ENCODE peak calls at places on chromosomes 7 and 10, in four cellular contexts. One of them, this sample, is unnamed. For H3K4me1, the result is how much of the 10 kb centered on the place peaks cover.

GRCh38 chr10:34547695-34548094 is 267.4 kb downstream of the PARD3 start:
- DNase-seq in tibial nerve: no peak
- DNase-seq in left lung: no peak
- DNase-seq in PC-9: no peak
- DNase-seq in this sample: no peak

GRCh38 chr10:25176421-25176968 is 1.7 kb downstream of the GPR158 start:
- DNase-seq in tibial nerve: no peak
- DNase-seq in PC-9: no peak
- DNase-seq in left lung: no peak
- DNase-seq in this sample: no peak

GRCh38 chr7:146709628-146710027 is 593.0 kb downstream of the CNTNAP2 start:
- DNase-seq in PC-9: no peak
- DNase-seq in left lung: no peak
- DNase-seq in tibial nerve: no peak
- DNase-seq in this sample: no peak

GRCh38 chr10:1381339-1381738 is 325.2 kb downstream of the WDR37 start:
- DNase-seq in tibial nerve: no peak
- DNase-seq in PC-9: no peak
- DNase-seq in left lung: no peak
- DNase-seq in this sample: peak

GRCh38 chr10:5862360-5862929 is 27.2 kb downstream of the ANKRD16 start:
- DNase-seq in left lung: no peak
- DNase-seq in PC-9: no peak
- DNase-seq in tibial nerve: no peak
- DNase-seq in this sample: no peak

GRCh38 chr7:10672186-10672585 is 301.5 kb upstream of the PHF14 start:
- DNase-seq in left lung: no peak
- DNase-seq in PC-9: no peak
- DNase-seq in tibial nerve: no peak
- DNase-seq in this sample: no peak

GRCh38 chr7:119482209-119482608 is 790.8 kb upstream of the KCND2 start:
- DNase-seq in PC-9: no peak
- DNase-seq in left lung: no peak
- DNase-seq in tibial nerve: no peak
- DNase-seq in this sample: no peak

GRCh38 chr10:86043236-86043635 is 323.4 kb downstream of the GRID1 start:
- DNase-seq in left lung: no peak
- DNase-seq in PC-9: no peak
- DNase-seq in tibial nerve: no peak
- DNase-seq in this sample: no peak

GRCh38 chr7:140672382-140673062 is at the start of gene ADCK2:
- DNase-seq in left lung: peak
- DNase-seq in PC-9: peak
- DNase-seq in tibial nerve: no peak
- DNase-seq in this sample: no peak

GRCh38 chr7:135801877-135802276 is 53.3 kb upstream of the FAM180A start:
- DNase-seq in PC-9: no peak
- DNase-seq in tibial nerve: no peak
- DNase-seq in left lung: no peak
- DNase-seq in this sample: no peak

GRCh38 chr10:42150428-42151061 is 487.8 kb downstream of the ZNF33B start:
- DNase-seq in tibial nerve: no peak
- DNase-seq in PC-9: no peak
- DNase-seq in left lung: no peak
- DNase-seq in this sample: no peak

GRCh38 chr7:47979832-47980181 is 392 bp upstream of the HUS1 start:
- DNase-seq in PC-9: no peak
- DNase-seq in tibial nerve: no peak
- DNase-seq in left lung: no peak
- DNase-seq in this sample: no peak

GRCh38 chr10:117728087-117728486 is 185.5 kb downstream of the EMX2 start:
- DNase-seq in left lung: no peak
- DNase-seq in PC-9: no peak
- DNase-seq in tibial nerve: no peak
- DNase-seq in this sample: no peak

GRCh38 chr10:112201334-112201733 is 17.8 kb upstream of the GPAM start:
- DNase-seq in left lung: no peak
- DNase-seq in PC-9: no peak
- DNase-seq in tibial nerve: no peak
- DNase-seq in this sample: no peak

GRCh38 chr7:81492240-81492639 is 277.6 kb downstream of the HGF start:
- DNase-seq in left lung: no peak
- DNase-seq in PC-9: no peak
- DNase-seq in tibial nerve: no peak
- DNase-seq in this sample: no peak

GRCh38 chr10:119197921-119198320 is 9.4 kb upstream of the GRK5 start:
- DNase-seq in tibial nerve: no peak
- DNase-seq in left lung: no peak
- DNase-seq in PC-9: peak
- DNase-seq in this sample: peak

GRCh38 chr7:153297141-153297540 is 537.6 kb downstream of the ACTR3B start:
- DNase-seq in left lung: no peak
- DNase-seq in tibial nerve: no peak
- DNase-seq in PC-9: peak
- DNase-seq in this sample: no peak

GRCh38 chr10:15237351-15237750 is 68.9 kb upstream of the NMT2 start:
- DNase-seq in left lung: no peak
- DNase-seq in PC-9: peak
- DNase-seq in tibial nerve: no peak
- DNase-seq in this sample: no peak

GRCh38 chr7:156105337-156106106 is 293.3 kb upstream of the SHH start:
- DNase-seq in left lung: no peak
- DNase-seq in PC-9: no peak
- DNase-seq in tibial nerve: no peak
- DNase-seq in this sample: no peak

GRCh38 chr7:73905360-73905759 is 44.4 kb downstream of the TMEM270 start:
- DNase-seq in left lung: peak
- DNase-seq in tibial nerve: no peak
- DNase-seq in PC-9: no peak
- DNase-seq in this sample: no peak

GRCh38 chr10:29026065-29026797 is 262.6 kb upstream of the LYZL1 start:
- DNase-seq in tibial nerve: no peak
- DNase-seq in left lung: no peak
- DNase-seq in PC-9: no peak
- DNase-seq in this sample: no peak

GRCh38 chr7:1225462-1226154 is 7.1 kb upstream of the UNCX start:
- DNase-seq in left lung: no peak
- DNase-seq in PC-9: no peak
- DNase-seq in tibial nerve: no peak
- DNase-seq in this sample: no peak

GRCh38 chr7:150728609-150729008 is 8.6 kb upstream of the GIMAP5 start:
- DNase-seq in PC-9: no peak
- DNase-seq in tibial nerve: no peak
- DNase-seq in left lung: no peak
- DNase-seq in this sample: no peak

GRCh38 chr7:5361446-5362155 is 62.0 kb downstream of the TNRC18 start:
- DNase-seq in tibial nerve: no peak
- DNase-seq in PC-9: no peak
- DNase-seq in left lung: no peak
- DNase-seq in this sample: no peak

GRCh38 chr7:9407816-9408215 is 974.4 kb downstream of the NXPH1 start:
- DNase-seq in left lung: no peak
- DNase-seq in PC-9: no peak
- DNase-seq in tibial nerve: no peak
- DNase-seq in this sample: no peak

GRCh38 chr7:105782391-105783063 is 93.9 kb downstream of the ATXN7L1 start:
- DNase-seq in left lung: no peak
- DNase-seq in PC-9: no peak
- DNase-seq in tibial nerve: no peak
- DNase-seq in this sample: peak

GRCh38 chr10:60962946-60963345 is 19.0 kb upstream of the RHOBTB1 start:
- DNase-seq in PC-9: no peak
- DNase-seq in tibial nerve: no peak
- DNase-seq in left lung: no peak
- DNase-seq in this sample: no peak

GRCh38 chr7:70506463-70506862 is 625.5 kb upstream of the GALNT17 start:
- DNase-seq in PC-9: no peak
- DNase-seq in left lung: no peak
- DNase-seq in tibial nerve: no peak
- DNase-seq in this sample: no peak

GRCh38 chr10:96614515-96614914 is 27.7 kb upstream of the TM9SF3 start:
- DNase-seq in left lung: no peak
- DNase-seq in tibial nerve: no peak
- DNase-seq in PC-9: peak
- DNase-seq in this sample: peak

GRCh38 chr7:24701232-24701898 is 55.9 kb downstream of the GSDME start:
- DNase-seq in left lung: no peak
- DNase-seq in tibial nerve: no peak
- DNase-seq in PC-9: peak
- DNase-seq in this sample: no peak

GRCh38 chr7:50502947-50503346 is 52.8 kb upstream of the FIGNL1 start:
- DNase-seq in PC-9: no peak
- DNase-seq in tibial nerve: no peak
- DNase-seq in left lung: no peak
- DNase-seq in this sample: no peak

GRCh38 chr10:102727037-102727818 is 12.8 kb downstream of the SFXN2 start:
- DNase-seq in PC-9: no peak
- DNase-seq in left lung: no peak
- DNase-seq in tibial nerve: no peak
- DNase-seq in this sample: no peak

GRCh38 chr10:123134058-123134914 is 1.5 kb upstream of the HMX3 start:
- DNase-seq in PC-9: no peak
- DNase-seq in tibial nerve: no peak
- DNase-seq in left lung: no peak
- DNase-seq in this sample: no peak

GRCh38 chr10:31419394-31420063 is 100.5 kb downstream of the ZEB1 start:
- DNase-seq in left lung: no peak
- DNase-seq in tibial nerve: no peak
- DNase-seq in PC-9: no peak
- DNase-seq in this sample: no peak

GRCh38 chr10:100637785-100638184 is 102.0 kb downstream of the HIF1AN start:
- DNase-seq in left lung: no peak
- DNase-seq in PC-9: no peak
- DNase-seq in tibial nerve: no peak
- DNase-seq in this sample: no peak

GRCh38 chr10:68957654-68958053 is 1.7 kb downstream of the DDX21 start:
- DNase-seq in left lung: no peak
- DNase-seq in PC-9: no peak
- DNase-seq in tibial nerve: no peak
- DNase-seq in this sample: no peak

GRCh38 chr7:29248713-29249382 is 54.3 kb downstream of the CHN2 start:
- DNase-seq in tibial nerve: no peak
- DNase-seq in left lung: no peak
- DNase-seq in PC-9: no peak
- DNase-seq in this sample: no peak

GRCh38 chr7:143384148-143384547 is 3.0 kb downstream of the ZYX start:
- DNase-seq in PC-9: no peak
- DNase-seq in left lung: no peak
- DNase-seq in tibial nerve: no peak
- DNase-seq in this sample: no peak

GRCh38 chr7:143383642-143383957 is 2.5 kb downstream of the ZYX start:
- DNase-seq in left lung: no peak
- DNase-seq in PC-9: no peak
- DNase-seq in tibial nerve: no peak
- DNase-seq in this sample: no peak

GRCh38 chr7:143381427-143382125 is 431 bp downstream of the ZYX start:
- DNase-seq in tibial nerve: peak
- DNase-seq in PC-9: no peak
- DNase-seq in left lung: peak
- DNase-seq in this sample: peak

GRCh38 chr7:143382126-143382790 is 1.1 kb downstream of the ZYX start:
- DNase-seq in PC-9: no peak
- DNase-seq in left lung: peak
- DNase-seq in tibial nerve: no peak
- DNase-seq in this sample: no peak

GRCh38 chr7:143382791-143383641 is 1.9 kb downstream of the ZYX start:
- DNase-seq in left lung: no peak
- DNase-seq in tibial nerve: no peak
- DNase-seq in PC-9: no peak
- DNase-seq in this sample: no peak
- H3K4me3 ChIP-seq in left lung: peak
- H3K4me3 ChIP-seq in tibial nerve: peak
- H3K4me3 ChIP-seq in PC-9: peak
- H3K4me3 ChIP-seq in this sample: peak

DNA sequence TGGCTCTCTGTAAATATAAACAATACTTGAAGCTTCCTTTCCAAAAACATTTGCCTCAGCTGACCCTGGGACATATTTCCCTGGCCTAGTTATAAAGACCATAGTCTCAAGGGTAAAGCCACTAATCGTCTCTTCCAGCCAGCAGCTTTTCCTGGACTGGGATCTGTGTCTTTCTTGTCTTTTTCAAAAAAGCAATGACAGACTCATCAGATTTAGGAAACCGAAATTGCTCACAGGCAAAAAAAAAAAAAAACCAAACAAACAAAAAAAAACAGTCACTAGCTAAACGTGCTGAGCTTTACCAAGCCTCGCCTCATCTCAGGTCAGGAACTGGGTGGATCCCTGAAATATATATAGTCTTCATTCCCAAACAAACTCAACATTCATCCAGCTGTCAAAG is 23.5 kb downstream of the STN1 start:
- DNase-seq in tibial nerve: no peak
- DNase-seq in left lung: no peak
- DNase-seq in PC-9: no peak
- DNase-seq in this sample: no peak
- H3K4me1 ChIP-seq in tibial nerve: under half
- H3K4me1 ChIP-seq in left lung: under half
- H3K4me1 ChIP-seq in PC-9: half or more
- H3K4me1 ChIP-seq in this sample: under half

DNA sequence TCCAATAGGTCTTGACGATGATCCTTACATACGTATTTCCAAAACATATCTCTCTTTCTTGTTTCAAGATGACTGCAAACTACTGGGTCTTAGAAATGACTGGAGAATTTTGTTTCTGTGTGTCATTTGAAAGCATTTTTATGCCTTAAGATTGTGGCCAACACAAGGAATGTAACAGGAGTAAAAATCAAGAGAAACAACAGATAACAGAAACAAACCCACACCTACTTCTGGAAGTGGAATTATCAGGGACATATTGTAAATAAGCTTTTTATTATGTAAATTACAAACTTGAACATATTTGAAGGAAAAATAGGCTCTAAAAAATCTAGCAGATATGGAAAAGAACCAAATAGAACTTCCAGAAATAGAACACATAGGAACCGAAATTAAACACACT is 195.6 kb downstream of the CYP26A1 start:
- DNase-seq in PC-9: no peak
- DNase-seq in left lung: no peak
- DNase-seq in tibial nerve: no peak
- DNase-seq in this sample: no peak
- H3K4me3 ChIP-seq in PC-9: no peak
- H3K4me3 ChIP-seq in left lung: no peak
- H3K4me3 ChIP-seq in tibial nerve: no peak
- H3K4me3 ChIP-seq in this sample: no peak

GRCh38 chr7:30917216-30917893 is 5.7 kb downstream of the AQP1 start:
- DNase-seq in PC-9: no peak
- DNase-seq in left lung: no peak
- DNase-seq in tibial nerve: no peak
- DNase-seq in this sample: no peak
- H3K4me1 ChIP-seq in PC-9: half or more
- H3K4me1 ChIP-seq in left lung: under half
- H3K4me1 ChIP-seq in tibial nerve: under half
- H3K4me1 ChIP-seq in this sample: under half